ENCODE peak calls at places on chromosomes 13 and 19, in nine cellular contexts. K is cardiac fibroblast, O is bronchial epithelial cell, C is DND-41, B is GM12864, P is tibial nerve, Z is epithelial cell of esophagus, G is left ventricle myocardium inferior, I is GM12865. M is an unnamed sample.

GRCh38 chr13:112117258-112117954 is 50.5 kb downstream of the SOX1 start:
- DNase-seq in C (no peak), K (no peak), P (no peak), G (no peak), O (no peak), Z (no peak), B (no peak), I (no peak), M (peak; percentile 81)

GRCh38 chr13:52851153-52851962 is 2.9 kb upstream of the PCDH8 start:
- DNase-seq in B (peak; percentile 85), G (peak; percentile 26), K (peak; percentile 12), Z (peak; percentile 20), C (no peak), P (no peak), O (no peak), I (peak; percentile 96), M (no peak)

GRCh38 chr19:39951686-39952085 is 17.3 kb upstream of the FCGBP start:
- DNase-seq in O (peak; percentile 70), P (no peak), B (no peak), I (no peak), C (peak; percentile 2), G (no peak), Z (peak; percentile 79), K (peak; percentile 35), M (peak; percentile 11)

GRCh38 chr19:13163609-13164364 is 13.6 kb downstream of the IER2 start:
- DNase-seq in P (peak; percentile 47), G (peak; percentile 67), I (peak; percentile 48), K (peak; percentile 95), C (peak; percentile 58), Z (peak; percentile 57), O (no peak), B (no peak), M (peak; percentile 94)

GRCh38 chr13:69946443-69946955 is 161.1 kb upstream of the ATXN8OS start:
- DNase-seq in Z (no peak), P (no peak), C (no peak), K (no peak), O (no peak), G (no peak), B (no peak), I (no peak), M (no peak)

GRCh38 chr13:23902975-23903905 is 5.9 kb upstream of the C1QTNF9B start:
- DNase-seq in P (no peak), C (no peak), I (no peak), K (no peak), B (no peak), Z (no peak), G (no peak), O (no peak), M (no peak)

GRCh38 chr19:34837262-34837661 is 64.2 kb upstream of the ZNF599 start:
- DNase-seq in B (no peak), O (no peak), Z (no peak), G (peak; percentile 74), I (no peak), C (no peak), P (no peak), K (peak; percentile 45), M (peak; percentile 64)

GRCh38 chr13:49636705-49637104 is 8.4 kb downstream of the ARL11 start:
- DNase-seq in Z (no peak), C (no peak), O (no peak), K (no peak), P (no peak), I (no peak), B (no peak), G (no peak), M (no peak)

GRCh38 chr13:51584731-51585191 is 499 bp downstream of the WDFY2 start:
- DNase-seq in C (peak; percentile 68), G (peak; percentile 49), O (peak; percentile 80), P (peak; percentile 32), K (peak; percentile 58), Z (peak; percentile 90), I (peak; percentile 82), B (peak; percentile 35), M (no peak)

GRCh38 chr13:28568286-28568685 is 73.4 kb upstream of the FLT1 start:
- DNase-seq in Z (no peak), O (no peak), B (no peak), K (peak; percentile 58), G (peak; percentile 76), I (peak; percentile 29), P (no peak), C (peak; percentile 15), M (no peak)

GRCh38 chr19:1119475-1120217 is 15.9 kb downstream of the GPX4 start:
- DNase-seq in Z (no peak), G (no peak), B (no peak), P (no peak), I (no peak), K (no peak), C (no peak), O (no peak), M (no peak)

GRCh38 chr13:113153810-113154748 is 4.4 kb upstream of the PROZ start:
- DNase-seq in P (peak; percentile 68), K (peak; percentile 76), Z (peak; percentile 58), O (peak; percentile 35), C (peak; percentile 74), B (no peak), G (peak; percentile 81), I (peak; percentile 71), M (peak; percentile 88)

GRCh38 chr13:73653688-73654087 is 480.5 kb downstream of the KLF12 start:
- DNase-seq in K (no peak), B (no peak), C (no peak), G (no peak), P (no peak), O (no peak), Z (no peak), I (no peak), M (no peak)

GRCh38 chr19:29303035-29303706 is 90.2 kb upstream of the UQCRFS1 start:
- DNase-seq in K (no peak), G (no peak), Z (no peak), B (no peak), C (no peak), O (no peak), P (no peak), I (no peak), M (no peak)

GRCh38 chr19:518292-519231 is 11.3 kb downstream of the TPGS1 start:
- DNase-seq in B (no peak), O (no peak), G (no peak), P (no peak), Z (peak; percentile 43), K (peak; percentile 91), C (no peak), I (peak; percentile 46), M (no peak)

GRCh38 chr13:114111577-114111976 is 20.8 kb downstream of the RASA3 start:
- DNase-seq in C (peak; percentile 48), I (no peak), O (no peak), Z (no peak), B (no peak), K (peak; percentile 31), G (no peak), P (peak; percentile 8), M (no peak)

GRCh38 chr13:25463496-25463895 is 91.7 kb downstream of the ATP8A2 start:
- DNase-seq in O (peak; percentile 49), Z (peak; percentile 51), P (no peak), K (no peak), G (no peak), C (no peak), I (no peak), B (no peak), M (no peak)

GRCh38 chr19:14985133-14985532 is 5.5 kb upstream of the SLC1A6 start:
- DNase-seq in B (no peak), I (no peak), Z (no peak), O (no peak), G (no peak), K (no peak), C (no peak), P (no peak), M (no peak)

GRCh38 chr13:45433381-45433790 is 15.2 kb upstream of the SLC25A30 start:
- DNase-seq in K (no peak), Z (no peak), O (no peak), C (no peak), G (no peak), P (no peak), I (no peak), B (no peak), M (no peak)

DNA sequence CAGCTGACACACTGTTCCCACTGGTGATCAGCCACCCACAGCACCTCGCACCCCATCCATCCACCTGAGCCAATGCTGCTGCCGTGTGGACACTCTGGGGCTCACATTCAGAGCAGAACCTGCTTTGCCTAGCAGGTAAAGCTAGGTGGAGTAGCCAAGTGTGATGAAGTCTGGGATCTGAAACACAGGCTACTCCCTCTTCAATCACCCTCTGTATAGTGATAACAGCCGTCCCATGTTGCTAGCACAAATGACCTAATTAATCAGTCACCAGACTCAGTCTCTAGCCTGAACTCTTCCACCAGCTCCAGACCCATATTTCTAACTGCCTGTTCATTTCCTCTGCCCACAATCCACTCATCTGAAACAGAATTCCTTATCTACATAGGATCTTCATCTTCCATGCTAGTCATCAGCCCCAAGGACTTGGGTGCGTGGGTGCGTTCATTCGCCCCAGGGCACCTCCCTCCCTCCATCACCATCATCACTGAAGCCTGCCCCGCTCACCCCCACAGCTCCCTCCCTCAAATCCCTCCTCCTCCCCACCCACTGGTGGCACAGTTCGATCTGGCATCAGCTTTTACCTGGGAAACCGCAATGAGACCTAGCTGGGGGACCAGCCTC is 19.8 kb downstream of the STK24 start:
- DNase-seq in C (no peak), G (no peak), B (no peak), P (no peak), O (no peak), K (no peak), I (no peak), Z (peak; percentile 29), M (no peak)
- TF ChIP-seq CTCF in C (no peak), G (peak; percentile 10), B (peak; percentile 14), P (no peak), O (peak; percentile 29), K (no peak), I (peak; percentile 1), Z (peak; percentile 27), M (no peak)

GRCh38 chr13:97030705-97031452 is 36.6 kb upstream of the OXGR1 start:
- DNase-seq in C (no peak), O (peak; percentile 42), K (peak; percentile 84), Z (peak; percentile 46), I (peak; percentile 25), P (no peak), B (no peak), G (no peak), M (no peak)
- TF ChIP-seq CTCF in C (peak; percentile 32), O (peak; percentile 17), K (peak; percentile 39), Z (peak; percentile 39), I (no peak), P (no peak), B (no peak), G (peak; percentile 19), M (peak; percentile 63)

DNA sequence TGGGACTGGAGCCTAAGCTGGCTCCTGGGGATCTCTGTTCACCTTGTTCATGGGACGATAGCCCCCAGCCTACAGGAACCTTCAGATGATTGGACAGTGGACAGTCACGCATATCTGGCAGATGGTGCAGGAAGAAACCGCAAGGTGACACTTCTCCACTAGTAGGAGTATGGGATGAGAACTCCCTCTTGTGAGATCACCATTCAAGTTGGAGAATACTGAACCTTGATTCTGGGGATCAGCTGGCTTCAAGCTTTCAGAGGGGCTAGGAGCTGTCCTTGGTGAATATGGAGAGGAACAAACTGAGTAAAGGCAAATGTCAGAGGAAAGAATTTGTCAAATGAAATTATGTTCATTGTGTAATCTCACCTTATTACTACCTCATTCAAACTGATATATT is 204.5 kb downstream of the PDS5B start:
- DNase-seq in I (no peak), C (no peak), G (no peak), K (no peak), Z (no peak), P (no peak), O (no peak), B (no peak), M (no peak)
- TF ChIP-seq CTCF in I (no peak), C (peak; percentile 45), G (no peak), K (no peak), Z (no peak), P (no peak), O (peak; percentile 3), B (peak; percentile 2), M (no peak)

GRCh38 chr13:44243198-44243852 is 130.3 kb upstream of the SERP2 start:
- DNase-seq in C (peak; percentile 88), Z (peak; percentile 92), K (peak; percentile 74), G (no peak), I (peak; percentile 84), O (peak; percentile 38), P (no peak), B (no peak), M (no peak)
- TF ChIP-seq CTCF in C (peak; percentile 87), Z (peak; percentile 56), K (peak; percentile 37), G (peak; percentile 59), I (peak; percentile 61), O (peak; percentile 10), P (peak; percentile 17), B (peak; percentile 58), M (peak; percentile 16)

M was measured in osteocyte.